ENCODE peak calls at places on chromosomes 13 and 19, in seven cellular contexts. Q is thoracic aorta; U is stimulated activated CD8-positive, alpha-beta memory T cell treated with anti-CD3 and anti-CD28 coated beads, Interleukin-7, amount 100 ng/mL, for 1 hour; C is progenitor cell of endocrine pancreas; I is islet precursor cell; H is cardiac muscle cell; E is KG1. Z is an unnamed sample.

GRCh38 chr13:23934481-23934880 is 37.2 kb upstream of the C1QTNF9B start:
- DNase-seq in Q (no peak), I (no peak), U (no peak), H (no peak), C (no peak), E (no peak), Z (no peak)

GRCh38 chr19:39698535-39698934 is 5.7 kb upstream of the LGALS14 start:
- DNase-seq in U (no peak), Q (no peak), C (no peak), E (no peak), H (no peak), I (no peak), Z (no peak)

GRCh38 chr13:102461302-102461701 is 59.5 kb upstream of the FGF14 start:
- DNase-seq in Q (no peak), I (no peak), H (no peak), C (no peak), U (no peak), E (no peak), Z (no peak)

GRCh38 chr19:50040967-50041366 is 15.2 kb downstream of the ZNF473 start:
- DNase-seq in H (no peak), U (no peak), I (no peak), Q (no peak), C (no peak), E (no peak), Z (no peak)

GRCh38 chr13:35768551-35768950 is 292.1 kb upstream of the MAB21L1 start:
- DNase-seq in I (no peak), Q (no peak), U (no peak), E (no peak), C (no peak), H (no peak), Z (no peak)

GRCh38 chr19:5480427-5480836 is 25.2 kb downstream of the ZNRF4 start:
- DNase-seq in I (no peak), Q (no peak), U (no peak), C (no peak), E (no peak), H (peak), Z (no peak)

GRCh38 chr13:68784275-68784674 is 1323.4 kb upstream of the ATXN8OS start:
- DNase-seq in Q (no peak), E (no peak), I (no peak), H (no peak), U (no peak), C (no peak), Z (no peak)

GRCh38 chr19:19591133-19591825 is 27.2 kb downstream of the PBX4 start:
- DNase-seq in U (no peak), C (no peak), H (peak), Q (no peak), E (no peak), I (peak), Z (peak)

GRCh38 chr19:56137405-56137804 is 3.7 kb upstream of the ZNF444 start:
- DNase-seq in E (no peak), C (no peak), I (no peak), U (no peak), H (no peak), Q (no peak), Z (no peak)

GRCh38 chr19:12603714-12604113 is 6.9 kb downstream of the ZNF490 start:
- DNase-seq in C (no peak), E (no peak), I (no peak), U (no peak), Q (no peak), H (peak), Z (no peak)

GRCh38 chr13:29422015-29422414 is 173.5 kb downstream of the SLC7A1 start:
- DNase-seq in I (no peak), E (no peak), U (no peak), H (no peak), C (no peak), Q (no peak), Z (no peak)

GRCh38 chr13:44398606-44399005 is 25.0 kb downstream of the SERP2 start:
- DNase-seq in E (no peak), Q (no peak), H (no peak), C (no peak), U (no peak), I (peak), Z (no peak)

GRCh38 chr19:49061445-49061844 is 3.2 kb downstream of the NTF4 start:
- DNase-seq in H (no peak), U (no peak), Q (no peak), C (no peak), I (no peak), E (no peak), Z (no peak)

GRCh38 chr13:42215578-42216421 is 56.2 kb upstream of the AKAP11 start:
- DNase-seq in E (no peak), H (peak), C (no peak), Q (no peak), U (no peak), I (peak), Z (no peak)

GRCh38 chr19:49481020-49481683 is 6.3 kb upstream of the RPL13A start:
- DNase-seq in H (no peak), C (no peak), Q (no peak), I (no peak), E (no peak), U (no peak), Z (no peak)

GRCh38 chr19:50465986-50466771 is 10.1 kb upstream of the EMC10 start:
- DNase-seq in C (peak), U (no peak), H (no peak), E (no peak), Q (no peak), I (peak), Z (no peak)

GRCh38 chr19:17530586-17530985 is 19.1 kb downstream of the PGLS start:
- DNase-seq in Q (no peak), E (no peak), H (no peak), C (no peak), U (no peak), I (no peak), Z (no peak)

GRCh38 chr19:35513975-35514809 is 743 bp upstream of the DMKN start:
- DNase-seq in I (peak), U (no peak), Q (no peak), H (peak), E (no peak), C (no peak), Z (no peak)

GRCh38 chr13:68190826-68191225 is 960.7 kb upstream of the PCDH9 start:
- DNase-seq in E (no peak), Q (no peak), I (peak), U (no peak), C (no peak), H (no peak), Z (peak)

GRCh38 chr13:107373551-107373950 is 805.6 kb upstream of the ARGLU1 start:
- DNase-seq in H (peak), E (no peak), I (no peak), Q (no peak), C (no peak), U (no peak), Z (no peak)

GRCh38 chr13:22278336-22278929 is 607.6 kb downstream of the FGF9 start:
- DNase-seq in E (peak), U (peak), H (peak), Q (no peak), C (peak), I (peak), Z (peak)

GRCh38 chr13:31092631-31093030 is 69.1 kb downstream of the HSPH1 start:
- DNase-seq in E (no peak), H (no peak), C (no peak), Q (no peak), U (no peak), I (no peak), Z (no peak)

GRCh38 chr13:23801141-23801540 is 88.1 kb downstream of the MIPEP start:
- DNase-seq in I (no peak), E (no peak), Q (no peak), H (no peak), C (no peak), U (no peak), Z (no peak)

GRCh38 chr13:32209670-32210069 is 105.5 kb downstream of the ZAR1L start:
- DNase-seq in C (no peak), Q (no peak), I (no peak), U (no peak), H (no peak), E (no peak), Z (no peak)

GRCh38 chr13:30364133-30364532 is 56.8 kb upstream of the KATNAL1 start:
- DNase-seq in U (no peak), H (peak), Q (no peak), E (no peak), I (no peak), C (no peak), Z (no peak)

GRCh38 chr13:112457485-112457884 is 81.3 kb downstream of the SPACA7 start:
- DNase-seq in C (no peak), H (no peak), U (no peak), E (no peak), Q (no peak), I (no peak), Z (peak)

GRCh38 chr19:16896913-16897571 is 8.2 kb downstream of the F2RL3 start:
- DNase-seq in Q (peak), H (peak), U (peak), E (no peak), C (peak), I (peak), Z (peak)

GRCh38 chr13:95229855-95230254 is 71.4 kb downstream of the ABCC4 start:
- DNase-seq in E (no peak), U (no peak), C (no peak), H (no peak), Q (no peak), I (no peak), Z (peak)

GRCh38 chr13:98344392-98344791 is 167.3 kb upstream of the RNF113B start:
- DNase-seq in Q (no peak), I (no peak), H (no peak), C (no peak), U (no peak), E (no peak), Z (no peak)

GRCh38 chr19:13902993-13903555 is 2.8 kb downstream of the BRME1 start:
- DNase-seq in C (no peak), I (no peak), H (peak), E (peak), U (no peak), Q (no peak), Z (no peak)

GRCh38 chr13:50677687-50678463 is 165.6 kb downstream of the DLEU7 start:
- DNase-seq in U (no peak), I (no peak), H (no peak), C (no peak), E (no peak), Q (no peak), Z (no peak)

GRCh38 chr19:4536798-4537197 is 1.8 kb upstream of the PLIN5 start:
- DNase-seq in I (no peak), E (no peak), H (no peak), U (no peak), C (no peak), Q (no peak), Z (no peak)

GRCh38 chr19:7908742-7909461 is 5.2 kb downstream of the MAP2K7 start:
- DNase-seq in Q (no peak), H (no peak), C (no peak), U (no peak), E (no peak), I (no peak), Z (no peak)